ENCODE peak calls at places on chromosomes 7 and 10, in five cellular contexts. Y, J, Q, K and M are unnamed samples.

GRCh38 chr7:125084196-125084595 is 154.6 kb upstream of the POT1 start:
- DNase-seq in Y (no peak), Q (no peak), J (no peak), K (peak; percentile 19), M (no peak)

GRCh38 chr10:3624367-3624766 is 160.6 kb downstream of the KLF6 start:
- DNase-seq in Y (peak; percentile 80), J (no peak), K (peak; percentile 68), Q (no peak), M (peak; percentile 15)

GRCh38 chr10:17229717-17229966 is 1.6 kb downstream of the VIM start:
- DNase-seq in J (no peak), Y (no peak), K (no peak), Q (no peak), M (no peak)

GRCh38 chr10:82240408-82240807 is 365.4 kb downstream of the NRG3 start:
- DNase-seq in K (no peak), Q (no peak), J (no peak), Y (no peak), M (no peak)

GRCh38 chr7:94276797-94277196 is 117.9 kb upstream of the COL1A2 start:
- DNase-seq in Y (no peak), J (no peak), Q (no peak), K (peak; percentile 62), M (no peak)

GRCh38 chr7:107856806-107857540 is 34.0 kb upstream of the DLD start:
- DNase-seq in Y (peak; percentile 18), J (no peak), Q (no peak), K (no peak), M (no peak)

GRCh38 chr10:110868981-110869380 is 2.7 kb upstream of the PDCD4 start:
- DNase-seq in K (no peak), J (no peak), Y (no peak), Q (no peak), M (no peak)

GRCh38 chr7:29045258-29046095 is 87.3 kb upstream of the TRIL start:
- DNase-seq in Q (no peak), J (no peak), Y (no peak), K (no peak), M (no peak)

GRCh38 chr7:85851571-85852193 is 664.8 kb upstream of the SEMA3D start:
- DNase-seq in K (peak; percentile 81), J (no peak), Q (peak; percentile 34), Y (peak; percentile 44), M (peak; percentile 29)

GRCh38 chr7:151565541-151565940 is 45.8 kb upstream of the RHEB start:
- DNase-seq in J (no peak), Y (peak; percentile 63), K (no peak), Q (no peak), M (no peak)

GRCh38 chr7:42068554-42069280 is 168.3 kb downstream of the GLI3 start:
- DNase-seq in Y (no peak), Q (no peak), J (no peak), K (no peak), M (no peak)

GRCh38 chr10:69721690-69722310 is 79.9 kb upstream of the COL13A1 start:
- DNase-seq in Y (no peak), Q (no peak), K (peak; percentile 79), J (peak; percentile 79), M (no peak)

GRCh38 chr10:125186431-125187170 is 26.2 kb upstream of the CTBP2 start:
- DNase-seq in Q (no peak), J (no peak), Y (no peak), K (no peak), M (no peak)

GRCh38 chr10:71772832-71773220 is 494 bp downstream of the VSIR start:
- DNase-seq in Y (no peak), Q (no peak), K (no peak), J (no peak), M (no peak)

GRCh38 chr7:68063171-68063570 is 1066.5 kb downstream of the TYW1 start:
- DNase-seq in Y (no peak), K (peak; percentile 16), Q (no peak), J (no peak), M (no peak)

GRCh38 chr7:132256721-132257212 is 319.5 kb downstream of the PLXNA4 start:
- DNase-seq in Y (no peak), K (no peak), Q (no peak), J (no peak), M (no peak)

GRCh38 chr7:27462575-27463270 is 200.0 kb downstream of the HIBADH start:
- DNase-seq in K (peak; percentile 82), J (peak; percentile 21), Q (no peak), Y (no peak), M (no peak)

GRCh38 chr10:13559124-13559700 is 27.6 kb upstream of the PRPF18 start:
- DNase-seq in K (no peak), Q (no peak), J (no peak), Y (no peak), M (no peak)

GRCh38 chr7:20744913-20745587 is 41.6 kb downstream of the SP8 start:
- DNase-seq in K (no peak), J (no peak), Q (peak; percentile 33), Y (peak; percentile 34), M (no peak)

GRCh38 chr10:15817407-15818046 is 42.8 kb downstream of the MINDY3 start:
- DNase-seq in K (peak; percentile 62), J (no peak), Q (no peak), Y (peak; percentile 47), M (no peak)

GRCh38 chr7:158076656-158077055 is 511.0 kb downstream of the PTPRN2 start:
- DNase-seq in Y (no peak), K (no peak), J (no peak), Q (no peak), M (no peak)

GRCh38 chr7:154899893-154900292 is 103.0 kb downstream of the PAXIP1 start:
- DNase-seq in Q (no peak), Y (no peak), J (no peak), K (no peak), M (no peak)

GRCh38 chr7:155741805-155742204 is 70.5 kb downstream of the SHH start:
- DNase-seq in Y (no peak), K (no peak), J (no peak), Q (no peak), M (no peak)

GRCh38 chr7:134088199-134088598 is 38.9 kb upstream of the LRGUK start:
- DNase-seq in J (no peak), K (no peak), Q (no peak), Y (no peak), M (no peak)

GRCh38 chr7:134890246-134891240 is 95.8 kb upstream of the AGBL3 start:
- DNase-seq in Q (no peak), K (peak; percentile 56), Y (peak; percentile 77), J (no peak), M (no peak)

GRCh38 chr7:92461027-92462003 is 14.0 kb downstream of the GATAD1 start:
- DNase-seq in Y (peak; percentile 2), Q (peak; percentile 41), J (no peak), K (peak; percentile 69), M (no peak)

GRCh38 chr7:70530191-70530590 is 601.8 kb upstream of the GALNT17 start:
- DNase-seq in J (no peak), Q (no peak), Y (no peak), K (peak; percentile 16), M (no peak)

GRCh38 chr10:5406918-5407317 is 2.3 kb upstream of the TUBAL3 start:
- DNase-seq in Q (no peak), J (no peak), K (no peak), Y (no peak), M (no peak)

GRCh38 chr7:77823787-77824186 is 25.2 kb downstream of the PHTF2 start:
- DNase-seq in K (no peak), Q (no peak), Y (peak; percentile 27), J (no peak), M (no peak)

GRCh38 chr10:759898-760477 is 70.5 kb upstream of the DIP2C start:
- DNase-seq in J (no peak), Y (no peak), Q (no peak), K (no peak), M (no peak)

GRCh38 chr10:24390146-24390700 is 181.3 kb downstream of the KIAA1217 start:
- DNase-seq in Y (no peak), K (no peak), Q (no peak), J (no peak), M (no peak)

GRCh38 chr10:29386347-29386999 is 97.6 kb downstream of the LYZL1 start:
- DNase-seq in Q (no peak), Y (peak; percentile 39), J (no peak), K (peak; percentile 49), M (no peak)

GRCh38 chr7:131787101-131787500 is 230.7 kb upstream of the PODXL start:
- DNase-seq in Y (no peak), Q (no peak), K (no peak), J (no peak), M (no peak)

GRCh38 chr7:17301491-17302101 is 3.1 kb downstream of the AHR start:
- DNase-seq in Q (no peak), K (peak; percentile 62), Y (no peak), J (no peak), M (no peak)
- TF ChIP-seq CTCF in Q (peak; percentile 48), K (peak; percentile 54), Y (peak; percentile 42), J (peak; percentile 50), M (peak; percentile 63)

DNA sequence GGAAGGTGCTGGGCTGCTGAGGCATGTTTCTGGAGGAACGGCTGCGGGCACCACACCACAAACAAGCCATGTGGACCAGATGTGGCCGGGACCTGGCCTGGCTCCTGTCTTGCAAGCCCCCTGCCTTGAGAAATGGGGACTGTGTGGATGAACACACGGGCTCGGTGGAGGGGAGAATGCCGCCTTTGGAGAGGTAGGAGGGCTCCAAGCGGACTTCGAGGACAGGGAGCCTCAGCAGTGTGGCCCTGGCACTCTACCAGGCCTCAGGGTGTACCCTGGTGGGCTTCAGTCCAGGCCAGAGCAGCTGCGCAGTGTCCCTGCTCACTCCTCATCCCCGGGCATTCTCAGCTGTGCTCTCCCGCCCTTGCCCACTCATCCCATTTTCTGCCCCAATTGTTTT is 31.5 kb downstream of the PWWP2B start:
- DNase-seq in Y (no peak), K (no peak), Q (no peak), J (no peak), M (no peak)
- H3K27ac ChIP-seq in Y (no peak overlapping the region), K (no peak overlapping the region), Q (no peak overlapping the region), J (no peak overlapping the region), M (no peak overlapping the region)

DNA sequence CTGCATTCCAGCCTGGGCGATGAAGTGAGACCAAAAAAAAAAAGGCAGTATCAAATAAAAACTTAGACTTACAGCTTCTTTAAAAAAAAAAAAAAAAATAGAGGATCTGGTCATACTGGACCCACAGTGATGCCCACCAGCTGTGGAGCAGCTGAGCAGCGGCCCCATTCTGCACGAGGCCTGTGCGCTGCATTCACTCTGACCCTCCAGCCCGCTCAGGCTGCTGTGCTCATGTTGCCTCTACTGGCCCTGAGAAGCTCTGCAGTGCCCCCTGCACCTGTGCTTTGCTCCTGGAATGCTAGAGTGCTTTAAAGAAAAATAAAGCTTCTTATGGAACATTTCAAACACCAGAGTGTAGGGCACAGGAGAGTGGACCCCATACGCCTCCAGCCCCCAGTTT is 33.2 kb downstream of the TMEM120A start:
- DNase-seq in Y (no peak), K (no peak), Q (no peak), J (no peak), M (no peak)
- TF ChIP-seq CTCF in Y (peak; percentile 13), K (peak; percentile 5), Q (peak; percentile 29), J (no peak), M (peak; percentile 26)

DNA sequence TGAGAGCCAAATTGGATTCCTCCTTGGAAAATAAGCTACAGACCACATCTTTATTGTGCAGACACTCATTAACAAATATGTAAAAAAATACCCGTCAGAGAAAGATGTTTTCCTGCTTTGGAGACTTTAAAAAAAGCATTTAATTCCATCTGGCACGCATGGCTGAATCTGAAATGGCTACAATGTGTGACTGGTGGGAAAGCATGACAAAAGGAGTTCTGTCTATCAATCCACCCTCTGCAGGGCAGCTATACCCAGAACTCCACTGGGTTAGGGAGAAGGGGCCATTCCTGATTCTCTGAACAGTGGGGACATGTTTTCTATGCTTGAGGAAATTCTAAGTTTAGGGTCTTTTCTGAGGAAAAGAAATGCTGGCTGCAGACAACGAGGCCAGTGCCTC is 73.2 kb upstream of the HPS1 start:
- DNase-seq in J (no peak), K (no peak), Q (no peak), Y (no peak), M (no peak)
- H3K27ac ChIP-seq in J (no peak overlapping the region), K (no peak overlapping the region), Q (no peak overlapping the region), Y (no peak overlapping the region), M (no peak overlapping the region)

GRCh38 chr7:47474937-47475879 is 106.7 kb downstream of the TNS3 start:
- DNase-seq in Q (peak; percentile 91), K (peak; percentile 95), J (peak; percentile 98), Y (peak; percentile 97), M (peak; percentile 81)
- TF ChIP-seq CTCF in Q (peak; percentile 5), K (peak; percentile 19), J (peak; percentile 50), Y (no peak), M (peak; percentile 9)